ENCODE peak calls at places on chromosome 20, in seven cellular contexts. One of them, this sample, is unnamed.

GRCh38 chr20:45253260-45253659 is 1.1 kb downstream of the SLPI start:
- DNase-seq in gastrocnemius medialis: peak
- DNase-seq in upper lobe of left lung: no peak
- DNase-seq in neuronal stem cell: no peak
- DNase-seq in NCI-H748 treated with DMSO at 0.1 percent for 48 hours: no peak
- DNase-seq in ovary: no peak
- DNase-seq in kidney epithelial cell: no peak
- DNase-seq in this sample: no peak

GRCh38 chr20:53608456-53609413 is 15.1 kb upstream of the ZNF217 start:
- DNase-seq in neuronal stem cell: no peak
- DNase-seq in NCI-H748 treated with DMSO at 0.1 percent for 48 hours: no peak
- DNase-seq in upper lobe of left lung: peak
- DNase-seq in kidney epithelial cell: no peak
- DNase-seq in ovary: peak
- DNase-seq in gastrocnemius medialis: no peak
- DNase-seq in this sample: no peak

GRCh38 chr20:64224344-64225165 is 31.0 kb upstream of the PCMTD2 start:
- DNase-seq in kidney epithelial cell: peak
- DNase-seq in gastrocnemius medialis: no peak
- DNase-seq in neuronal stem cell: no peak
- DNase-seq in ovary: no peak
- DNase-seq in upper lobe of left lung: no peak
- DNase-seq in NCI-H748 treated with DMSO at 0.1 percent for 48 hours: no peak
- DNase-seq in this sample: peak

GRCh38 chr20:56606174-56606945 is 22.7 kb upstream of the TFAP2C start:
- DNase-seq in gastrocnemius medialis: no peak
- DNase-seq in kidney epithelial cell: no peak
- DNase-seq in ovary: no peak
- DNase-seq in neuronal stem cell: no peak
- DNase-seq in upper lobe of left lung: no peak
- DNase-seq in NCI-H748 treated with DMSO at 0.1 percent for 48 hours: no peak
- DNase-seq in this sample: no peak

GRCh38 chr20:17498181-17498580 is 33.0 kb downstream of the BFSP1 start:
- DNase-seq in gastrocnemius medialis: no peak
- DNase-seq in neuronal stem cell: no peak
- DNase-seq in kidney epithelial cell: no peak
- DNase-seq in NCI-H748 treated with DMSO at 0.1 percent for 48 hours: no peak
- DNase-seq in upper lobe of left lung: no peak
- DNase-seq in ovary: no peak
- DNase-seq in this sample: peak

GRCh38 chr20:17568972-17569471 is 853 bp upstream of the DSTN start:
- DNase-seq in gastrocnemius medialis: peak
- DNase-seq in ovary: peak
- DNase-seq in neuronal stem cell: peak
- DNase-seq in NCI-H748 treated with DMSO at 0.1 percent for 48 hours: peak
- DNase-seq in upper lobe of left lung: peak
- DNase-seq in kidney epithelial cell: peak
- DNase-seq in this sample: peak

GRCh38 chr20:38537176-38537575 is 43.8 kb upstream of the ADIG start:
- DNase-seq in upper lobe of left lung: no peak
- DNase-seq in ovary: no peak
- DNase-seq in neuronal stem cell: no peak
- DNase-seq in NCI-H748 treated with DMSO at 0.1 percent for 48 hours: no peak
- DNase-seq in kidney epithelial cell: no peak
- DNase-seq in gastrocnemius medialis: no peak
- DNase-seq in this sample: no peak

GRCh38 chr20:45157977-45158376 is 16.7 kb upstream of the PI3 start:
- DNase-seq in neuronal stem cell: no peak
- DNase-seq in upper lobe of left lung: no peak
- DNase-seq in NCI-H748 treated with DMSO at 0.1 percent for 48 hours: no peak
- DNase-seq in kidney epithelial cell: peak
- DNase-seq in gastrocnemius medialis: no peak
- DNase-seq in ovary: no peak
- DNase-seq in this sample: no peak

GRCh38 chr20:55390791-55391190 is 614.5 kb downstream of the CBLN4 start:
- DNase-seq in upper lobe of left lung: no peak
- DNase-seq in NCI-H748 treated with DMSO at 0.1 percent for 48 hours: no peak
- DNase-seq in neuronal stem cell: no peak
- DNase-seq in gastrocnemius medialis: no peak
- DNase-seq in ovary: no peak
- DNase-seq in kidney epithelial cell: no peak
- DNase-seq in this sample: no peak

GRCh38 chr20:47318027-47318595 is 38.4 kb downstream of the ZMYND8 start:
- DNase-seq in NCI-H748 treated with DMSO at 0.1 percent for 48 hours: no peak
- DNase-seq in ovary: peak
- DNase-seq in gastrocnemius medialis: peak
- DNase-seq in upper lobe of left lung: no peak
- DNase-seq in neuronal stem cell: no peak
- DNase-seq in kidney epithelial cell: no peak
- DNase-seq in this sample: no peak

GRCh38 chr20:22795455-22795854 is 211.1 kb upstream of the FOXA2 start:
- DNase-seq in ovary: no peak
- DNase-seq in neuronal stem cell: no peak
- DNase-seq in upper lobe of left lung: no peak
- DNase-seq in NCI-H748 treated with DMSO at 0.1 percent for 48 hours: no peak
- DNase-seq in gastrocnemius medialis: no peak
- DNase-seq in kidney epithelial cell: no peak
- DNase-seq in this sample: no peak

GRCh38 chr20:62761058-62761758 is 35.1 kb upstream of the MRGBP start:
- DNase-seq in ovary: no peak
- DNase-seq in kidney epithelial cell: no peak
- DNase-seq in NCI-H748 treated with DMSO at 0.1 percent for 48 hours: no peak
- DNase-seq in gastrocnemius medialis: no peak
- DNase-seq in neuronal stem cell: no peak
- DNase-seq in upper lobe of left lung: peak
- DNase-seq in this sample: no peak

GRCh38 chr20:44392776-44393607 is 37.5 kb downstream of the HNF4A start:
- DNase-seq in neuronal stem cell: no peak
- DNase-seq in kidney epithelial cell: no peak
- DNase-seq in gastrocnemius medialis: no peak
- DNase-seq in NCI-H748 treated with DMSO at 0.1 percent for 48 hours: no peak
- DNase-seq in upper lobe of left lung: no peak
- DNase-seq in ovary: peak
- DNase-seq in this sample: no peak

GRCh38 chr20:22387452-22387851 is 196.9 kb downstream of the FOXA2 start:
- DNase-seq in ovary: no peak
- DNase-seq in neuronal stem cell: no peak
- DNase-seq in NCI-H748 treated with DMSO at 0.1 percent for 48 hours: no peak
- DNase-seq in gastrocnemius medialis: no peak
- DNase-seq in kidney epithelial cell: no peak
- DNase-seq in upper lobe of left lung: no peak
- DNase-seq in this sample: no peak

GRCh38 chr20:47318596-47319516 is 37.6 kb downstream of the ZMYND8 start:
- DNase-seq in gastrocnemius medialis: peak
- DNase-seq in upper lobe of left lung: peak
- DNase-seq in neuronal stem cell: no peak
- DNase-seq in NCI-H748 treated with DMSO at 0.1 percent for 48 hours: no peak
- DNase-seq in kidney epithelial cell: no peak
- DNase-seq in ovary: peak
- DNase-seq in this sample: peak